ENCODE peak calls at places on chromosomes 3 and 15, in eight cellular contexts. Q is CD8-positive, alpha-beta T cell; R is Caco-2; B is psoas muscle; G is naive thymus-derived CD4-positive, alpha-beta T cell; Y is CD4-positive, CD25-positive, alpha-beta regulatory T cell; Z is fibroblast of lung; F is MG63. A is an unnamed sample.

GRCh38 chr15:33044598-33044997 is 149.9 kb downstream of the FMN1 start:
- DNase-seq in Q (no peak), R (no peak), B (no peak), G (no peak), Y (no peak), Z (no peak), F (no peak), A (no peak)

GRCh38 chr3:185552358-185552877 is at the start of gene LIPH:
- DNase-seq in Q (no peak), R (no peak), B (no peak), G (no peak), Y (no peak), Z (no peak), F (no peak), A (no peak)

GRCh38 chr3:17836919-17837318 is 94.5 kb upstream of the TBC1D5 start:
- DNase-seq in Q (no peak), R (no peak), B (no peak), G (no peak), Y (no peak), Z (no peak), F (no peak), A (no peak)

GRCh38 chr3:9951962-9952805 is at the start of gene PRRT3:
- DNase-seq in Q (peak; percentile 74), R (no peak), B (peak; percentile 69), G (peak; percentile 63), Y (peak; percentile 57), Z (peak; percentile 42), F (no peak), A (no peak)

GRCh38 chr3:147507638-147508286 is 98.6 kb downstream of the ZIC1 start:
- DNase-seq in Q (no peak), R (no peak), B (no peak), G (no peak), Y (no peak), Z (peak; percentile 87), F (no peak), A (no peak)

GRCh38 chr3:167929937-167930336 is 165.8 kb downstream of the GOLIM4 start:
- DNase-seq in Q (no peak), R (no peak), B (no peak), G (no peak), Y (no peak), Z (no peak), F (no peak), A (no peak)

GRCh38 chr15:87764461-87765236 is 491.9 kb downstream of the NTRK3 start:
- DNase-seq in Q (no peak), R (no peak), B (no peak), G (no peak), Y (no peak), Z (no peak), F (peak; percentile 91), A (no peak)

GRCh38 chr3:48661501-48662139 is 1.1 kb downstream of the CELSR3 start:
- DNase-seq in Q (peak; percentile 84), R (no peak), B (peak; percentile 82), G (peak; percentile 91), Y (peak; percentile 75), Z (peak; percentile 49), F (peak; percentile 22), A (no peak)

GRCh38 chr15:52102468-52102867 is 10.1 kb downstream of the BCL2L10 start:
- DNase-seq in Q (no peak), R (no peak), B (no peak), G (no peak), Y (no peak), Z (peak; percentile 93), F (peak; percentile 20), A (peak; percentile 59)

GRCh38 chr15:38671675-38672141 is 107.1 kb upstream of the RASGRP1 start:
- DNase-seq in Q (peak; percentile 58), R (no peak), B (no peak), G (peak; percentile 55), Y (peak; percentile 78), Z (no peak), F (no peak), A (no peak)

GRCh38 chr3:10766049-10766705 is 49.9 kb upstream of the SLC6A11 start:
- DNase-seq in Q (no peak), R (no peak), B (no peak), G (no peak), Y (no peak), Z (no peak), F (no peak), A (no peak)

GRCh38 chr3:166889241-166889640 is 490.9 kb downstream of the ZBBX start:
- DNase-seq in Q (no peak), R (no peak), B (no peak), G (no peak), Y (no peak), Z (no peak), F (no peak), A (no peak)

GRCh38 chr15:31974855-31975421 is 55.4 kb upstream of the CHRNA7 start:
- DNase-seq in Q (no peak), R (peak; percentile 51), B (no peak), G (no peak), Y (peak; percentile 20), Z (peak; percentile 23), F (no peak), A (no peak)

GRCh38 chr3:78978037-78978436 is 789.8 kb downstream of the ROBO1 start:
- DNase-seq in Q (no peak), R (no peak), B (no peak), G (no peak), Y (no peak), Z (peak; percentile 57), F (no peak), A (no peak)

GRCh38 chr15:42194502-42194901 is 13.6 kb downstream of the VPS39 start:
- DNase-seq in Q (no peak), R (no peak), B (no peak), G (no peak), Y (no peak), Z (peak; percentile 86), F (peak; percentile 58), A (no peak)

GRCh38 chr3:134650431-134651346 is at the start of gene KY:
- DNase-seq in Q (no peak), R (no peak), B (peak; percentile 78), G (no peak), Y (no peak), Z (peak; percentile 28), F (peak; percentile 74), A (no peak)

GRCh38 chr3:81433675-81434074 is 327.8 kb downstream of the GBE1 start:
- DNase-seq in Q (no peak), R (no peak), B (no peak), G (no peak), Y (no peak), Z (no peak), F (no peak), A (no peak)

GRCh38 chr15:40441012-40441735 is 421 bp downstream of the BAHD1 start:
- DNase-seq in Q (no peak), R (no peak), B (no peak), G (no peak), Y (no peak), Z (no peak), F (no peak), A (no peak)

GRCh38 chr15:31147943-31148621 is 46.6 kb upstream of the TRPM1 start:
- DNase-seq in Q (no peak), R (no peak), B (no peak), G (no peak), Y (no peak), Z (no peak), F (no peak), A (no peak)

GRCh38 chr15:31326729-31327673 is at the start of gene KLF13:
- DNase-seq in Q (peak; percentile 86), R (peak; percentile 57), B (peak; percentile 84), G (no peak), Y (no peak), Z (peak; percentile 60), F (peak; percentile 71), A (no peak)

GRCh38 chr3:170726976-170727661 is 141.2 kb upstream of the SLC7A14 start:
- DNase-seq in Q (no peak), R (no peak), B (no peak), G (no peak), Y (no peak), Z (peak; percentile 92), F (peak; percentile 54), A (no peak)

DNA sequence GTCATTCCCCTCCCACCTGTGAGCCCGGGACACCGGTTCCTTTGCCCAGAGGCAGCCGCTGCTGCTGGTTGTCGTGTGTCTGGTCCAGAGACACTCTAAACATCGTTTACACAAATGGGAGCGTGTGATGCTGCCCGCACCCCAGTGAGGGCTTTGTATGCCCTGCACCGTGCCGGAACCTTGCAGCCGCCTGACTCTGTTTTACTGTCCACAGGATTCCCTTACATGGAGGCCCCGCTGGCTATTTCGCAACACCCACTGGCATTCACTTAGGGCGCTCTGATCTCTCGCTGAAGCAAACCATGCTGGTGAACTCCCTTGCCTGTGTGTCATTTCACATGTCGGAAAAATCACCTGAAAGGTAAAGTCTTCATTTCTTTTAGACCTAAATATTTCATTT is 100.8 kb upstream of the SLC6A6 start:
- DNase-seq in Q (no peak), R (peak; percentile 60), B (peak; percentile 91), G (no peak), Y (no peak), Z (peak; percentile 37), F (no peak), A (no peak)
- H3K27me3 ChIP-seq in Q (no peaks in the 10 kb centered on the region), R (no peaks in the 10 kb centered on the region), B (no peaks in the 10 kb centered on the region), G (no peaks in the 10 kb centered on the region), Y (peaks cover 3% of the 10 kb centered on the region), Z (peaks cover 2% of the 10 kb centered on the region), F (no peaks in the 10 kb centered on the region), A (peaks cover 14% of the 10 kb centered on the region)

DNA sequence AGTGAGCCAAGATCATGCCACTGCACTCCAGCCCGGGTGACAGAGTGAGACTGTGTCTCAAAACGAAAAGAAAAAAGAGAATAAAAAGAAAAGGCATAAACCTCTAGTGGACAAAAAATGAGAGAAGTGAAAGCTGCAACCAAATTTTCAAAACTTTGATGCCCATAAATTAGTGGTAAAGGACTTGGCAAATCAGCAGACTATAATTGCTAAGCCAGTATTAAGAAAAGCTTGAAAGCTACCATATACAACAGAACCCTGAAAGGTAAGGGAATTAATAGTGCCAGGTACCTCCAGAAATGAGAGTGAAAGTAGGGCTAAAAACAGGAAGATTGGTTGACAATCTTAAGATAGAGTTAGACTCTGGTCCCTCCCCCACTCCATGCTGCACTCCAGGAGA is 32.9 kb upstream of the SLC22A13 start:
- DNase-seq in Q (no peak), R (no peak), B (no peak), G (no peak), Y (no peak), Z (no peak), F (no peak), A (no peak)
- H3K36me3 ChIP-seq in Q (peaks cover 12% of the 10 kb centered on the region), R (peaks cover 3% of the 10 kb centered on the region), B (peaks cover 9% of the 10 kb centered on the region), G (peaks cover 4% of the 10 kb centered on the region), Y (peaks cover 53% of the 10 kb centered on the region), Z (peaks cover 2% of the 10 kb centered on the region), F (peaks cover 58% of the 10 kb centered on the region), A (peaks cover 5% of the 10 kb centered on the region)

DNA sequence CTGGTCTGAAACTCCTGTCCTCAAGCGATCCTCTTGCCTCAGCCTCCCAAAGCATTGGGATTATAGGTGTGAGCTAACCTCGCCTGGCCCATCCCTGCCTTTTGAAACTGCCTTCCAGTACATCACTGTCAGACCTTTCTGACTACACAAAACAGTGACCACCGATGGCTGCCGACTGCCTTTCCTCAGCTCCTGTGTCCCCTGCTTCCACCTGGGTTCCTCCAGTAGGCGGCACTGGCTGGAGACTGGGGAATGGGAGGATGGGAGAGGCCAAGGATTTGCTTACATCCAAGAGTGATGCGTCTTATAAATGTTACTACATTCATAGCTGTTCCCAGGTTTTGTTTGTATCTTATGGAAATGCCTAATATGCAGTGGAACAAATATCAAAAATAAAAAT is 242.8 kb downstream of the BBX start:
- DNase-seq in Q (no peak), R (no peak), B (no peak), G (no peak), Y (no peak), Z (no peak), F (no peak), A (no peak)
- H3K4me3 ChIP-seq in Q (no peak overlapping the region), R (no peak overlapping the region), B (no peak overlapping the region), G (no peak overlapping the region), Y (no peak overlapping the region), Z (no peak overlapping the region), F (no peak overlapping the region), A (no peak overlapping the region)

GRCh38 chr15:59833366-59833765 is 144.2 kb upstream of the BNIP2 start:
- DNase-seq in Q (no peak), R (no peak), B (no peak), G (no peak), Y (no peak), Z (no peak), F (no peak), A (no peak)
- H3K27me3 ChIP-seq in Q (no peaks in the 10 kb centered on the region), R (no peaks in the 10 kb centered on the region), B (no peaks in the 10 kb centered on the region), G (no peaks in the 10 kb centered on the region), Y (peaks cover 3% of the 10 kb centered on the region), Z (no peaks in the 10 kb centered on the region), F (peaks cover 18% of the 10 kb centered on the region), A (no peaks in the 10 kb centered on the region)